ENCODE peak calls at places on chromosomes 4 and X, in nine cellular contexts. One of them, this sample, is unnamed.
A peak's percentile ranks its signal among the peaks of the same experiment; 100 is the strongest.

GRCh38 chr4:116599859-116600258 is 485.5 kb downstream of the TRAM1L1 start:
- DNase-seq in lung: no peak
- DNase-seq in tibial artery: no peak
- DNase-seq in uterus: no peak
- DNase-seq in transverse colon: no peak
- DNase-seq in HL-60: no peak
- DNase-seq in OCI-LY7: peak; percentile 33
- DNase-seq in left ventricle myocardium inferior: no peak
- DNase-seq in epithelial cell of proximal tubule: no peak
- DNase-seq in this sample: no peak

GRCh38 chr4:5979981-5980380 is 38.2 kb downstream of the C4orf50 start:
- DNase-seq in tibial artery: peak; percentile 7
- DNase-seq in uterus: peak; percentile 18
- DNase-seq in transverse colon: no peak
- DNase-seq in lung: no peak
- DNase-seq in left ventricle myocardium inferior: no peak
- DNase-seq in OCI-LY7: no peak
- DNase-seq in epithelial cell of proximal tubule: no peak
- DNase-seq in HL-60: no peak
- DNase-seq in this sample: no peak

GRCh38 chr4:166913926-166914325 is 320.4 kb downstream of the SPOCK3 start:
- DNase-seq in tibial artery: no peak
- DNase-seq in lung: no peak
- DNase-seq in transverse colon: no peak
- DNase-seq in epithelial cell of proximal tubule: no peak
- DNase-seq in HL-60: no peak
- DNase-seq in OCI-LY7: no peak
- DNase-seq in uterus: no peak
- DNase-seq in left ventricle myocardium inferior: no peak
- DNase-seq in this sample: no peak

GRCh38 chrX:37825225-37825842 is 22.0 kb downstream of the DYNLT3 start:
- DNase-seq in transverse colon: peak; percentile 58
- DNase-seq in left ventricle myocardium inferior: no peak
- DNase-seq in uterus: peak; percentile 13
- DNase-seq in HL-60: peak; percentile 71
- DNase-seq in OCI-LY7: peak; percentile 73
- DNase-seq in lung: peak; percentile 37
- DNase-seq in epithelial cell of proximal tubule: no peak
- DNase-seq in tibial artery: peak; percentile 39
- DNase-seq in this sample: peak; percentile 25

GRCh38 chr4:67892905-67893304 is 9.1 kb upstream of the TMPRSS11D start:
- DNase-seq in transverse colon: no peak
- DNase-seq in uterus: no peak
- DNase-seq in epithelial cell of proximal tubule: no peak
- DNase-seq in OCI-LY7: no peak
- DNase-seq in left ventricle myocardium inferior: no peak
- DNase-seq in lung: no peak
- DNase-seq in HL-60: no peak
- DNase-seq in tibial artery: no peak
- DNase-seq in this sample: no peak

GRCh38 chrX:24259544-24260240 is 54.2 kb downstream of the SUPT20HL2 start:
- DNase-seq in lung: no peak
- DNase-seq in transverse colon: peak; percentile 26
- DNase-seq in uterus: no peak
- DNase-seq in epithelial cell of proximal tubule: no peak
- DNase-seq in tibial artery: peak; percentile 28
- DNase-seq in OCI-LY7: peak; percentile 49
- DNase-seq in left ventricle myocardium inferior: no peak
- DNase-seq in HL-60: peak; percentile 62
- DNase-seq in this sample: peak; percentile 74

GRCh38 chr4:188779586-188779985 is 640.3 kb downstream of the TRIML1 start:
- DNase-seq in tibial artery: no peak
- DNase-seq in transverse colon: no peak
- DNase-seq in HL-60: no peak
- DNase-seq in lung: no peak
- DNase-seq in epithelial cell of proximal tubule: no peak
- DNase-seq in left ventricle myocardium inferior: no peak
- DNase-seq in uterus: no peak
- DNase-seq in OCI-LY7: no peak
- DNase-seq in this sample: peak; percentile 25

GRCh38 chr4:19063662-19064061 is 1042.1 kb upstream of the LCORL start:
- DNase-seq in lung: no peak
- DNase-seq in epithelial cell of proximal tubule: no peak
- DNase-seq in tibial artery: no peak
- DNase-seq in transverse colon: no peak
- DNase-seq in left ventricle myocardium inferior: no peak
- DNase-seq in uterus: no peak
- DNase-seq in OCI-LY7: peak; percentile 32
- DNase-seq in HL-60: no peak
- DNase-seq in this sample: no peak

GRCh38 chrX:74656079-74656745 is 41.8 kb upstream of the RLIM start:
- DNase-seq in lung: no peak
- DNase-seq in left ventricle myocardium inferior: no peak
- DNase-seq in uterus: no peak
- DNase-seq in OCI-LY7: no peak
- DNase-seq in transverse colon: no peak
- DNase-seq in epithelial cell of proximal tubule: no peak
- DNase-seq in tibial artery: no peak
- DNase-seq in HL-60: no peak
- DNase-seq in this sample: peak; percentile 55

GRCh38 chr4:186707996-186708395 is 15.7 kb downstream of the FAT1 start:
- DNase-seq in OCI-LY7: no peak
- DNase-seq in tibial artery: no peak
- DNase-seq in epithelial cell of proximal tubule: no peak
- DNase-seq in uterus: no peak
- DNase-seq in lung: no peak
- DNase-seq in HL-60: no peak
- DNase-seq in transverse colon: peak; percentile 76
- DNase-seq in left ventricle myocardium inferior: no peak
- DNase-seq in this sample: no peak

GRCh38 chrX:1419545-1420355 is 27.8 kb upstream of the SLC25A6 start:
- DNase-seq in epithelial cell of proximal tubule: no peak
- DNase-seq in tibial artery: no peak
- DNase-seq in OCI-LY7: no peak
- DNase-seq in lung: no peak
- DNase-seq in HL-60: no peak
- DNase-seq in left ventricle myocardium inferior: no peak
- DNase-seq in uterus: no peak
- DNase-seq in transverse colon: no peak
- DNase-seq in this sample: no peak

GRCh38 chr4:73872331-73873108 is 3.3 kb downstream of the CXCL1 start:
- DNase-seq in OCI-LY7: no peak
- DNase-seq in uterus: no peak
- DNase-seq in tibial artery: no peak
- DNase-seq in epithelial cell of proximal tubule: no peak
- DNase-seq in transverse colon: no peak
- DNase-seq in left ventricle myocardium inferior: no peak
- DNase-seq in lung: no peak
- DNase-seq in HL-60: peak; percentile 76
- DNase-seq in this sample: no peak

GRCh38 chrX:3527811-3528210 is 181.4 kb upstream of the MXRA5 start:
- DNase-seq in tibial artery: no peak
- DNase-seq in transverse colon: no peak
- DNase-seq in epithelial cell of proximal tubule: no peak
- DNase-seq in lung: no peak
- DNase-seq in HL-60: no peak
- DNase-seq in uterus: no peak
- DNase-seq in left ventricle myocardium inferior: no peak
- DNase-seq in OCI-LY7: no peak
- DNase-seq in this sample: no peak

GRCh38 chrX:11970935-11971334 is 167.3 kb upstream of the FRMPD4 start:
- DNase-seq in transverse colon: no peak
- DNase-seq in OCI-LY7: no peak
- DNase-seq in tibial artery: no peak
- DNase-seq in lung: no peak
- DNase-seq in HL-60: no peak
- DNase-seq in uterus: no peak
- DNase-seq in left ventricle myocardium inferior: no peak
- DNase-seq in epithelial cell of proximal tubule: no peak
- DNase-seq in this sample: peak; percentile 8

GRCh38 chr4:5895287-5895686 is 2.4 kb upstream of the CRMP1 start:
- DNase-seq in epithelial cell of proximal tubule: no peak
- DNase-seq in OCI-LY7: no peak
- DNase-seq in HL-60: no peak
- DNase-seq in lung: no peak
- DNase-seq in tibial artery: no peak
- DNase-seq in uterus: no peak
- DNase-seq in transverse colon: no peak
- DNase-seq in left ventricle myocardium inferior: no peak
- DNase-seq in this sample: no peak

GRCh38 chr4:113740857-113741379 is 20.6 kb downstream of the CAMK2D start:
- DNase-seq in tibial artery: no peak
- DNase-seq in transverse colon: no peak
- DNase-seq in lung: no peak
- DNase-seq in OCI-LY7: no peak
- DNase-seq in epithelial cell of proximal tubule: no peak
- DNase-seq in HL-60: no peak
- DNase-seq in uterus: no peak
- DNase-seq in left ventricle myocardium inferior: no peak
- DNase-seq in this sample: no peak

GRCh38 chrX:95383778-95384177 is 1300.9 kb upstream of the DIAPH2 start:
- DNase-seq in epithelial cell of proximal tubule: no peak
- DNase-seq in transverse colon: no peak
- DNase-seq in HL-60: no peak
- DNase-seq in tibial artery: no peak
- DNase-seq in OCI-LY7: no peak
- DNase-seq in lung: no peak
- DNase-seq in left ventricle myocardium inferior: no peak
- DNase-seq in uterus: no peak
- DNase-seq in this sample: no peak

DNA sequence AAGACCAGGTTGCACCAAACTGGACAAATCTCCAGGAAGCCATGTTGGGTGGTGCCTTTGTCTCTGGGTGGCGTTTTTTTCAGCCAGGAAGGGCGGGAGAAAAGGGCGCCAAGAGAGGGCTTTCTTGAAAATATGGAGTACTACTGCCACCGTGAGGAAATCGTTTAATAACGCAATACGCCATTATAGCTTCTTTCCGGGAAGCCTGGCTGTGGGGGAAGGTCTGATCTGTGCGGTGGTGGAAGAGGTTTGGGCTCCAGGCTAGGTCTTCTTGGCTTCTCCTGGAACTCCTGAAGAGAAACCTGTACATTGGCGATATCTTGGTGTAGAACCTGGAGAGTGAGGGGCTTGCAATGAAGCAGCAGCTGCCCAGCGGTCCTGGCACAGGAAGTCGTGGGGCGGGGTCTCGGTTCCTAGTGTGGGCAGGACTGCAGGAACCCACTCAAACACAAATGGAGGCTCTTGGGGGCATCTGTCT is 202.7 kb downstream of the OR13H1 start:
- DNase-seq in OCI-LY7: peak; percentile 10
- DNase-seq in uterus: peak; percentile 87
- DNase-seq in lung: peak; percentile 85
- DNase-seq in left ventricle myocardium inferior: no peak
- DNase-seq in tibial artery: no peak
- DNase-seq in HL-60: peak; percentile 80
- DNase-seq in transverse colon: peak; percentile 89
- DNase-seq in epithelial cell of proximal tubule: no peak
- DNase-seq in this sample: no peak
- TF ChIP-seq CTCF in OCI-LY7: peak; percentile 19
- TF ChIP-seq CTCF in uterus: peak; percentile 30
- TF ChIP-seq CTCF in lung: peak; percentile 25
- TF ChIP-seq CTCF in left ventricle myocardium inferior: no peak
- TF ChIP-seq CTCF in tibial artery: no peak
- TF ChIP-seq CTCF in HL-60: no peak
- TF ChIP-seq CTCF in transverse colon: no peak
- TF ChIP-seq CTCF in epithelial cell of proximal tubule: no peak
- TF ChIP-seq CTCF in this sample: no peak

DNA sequence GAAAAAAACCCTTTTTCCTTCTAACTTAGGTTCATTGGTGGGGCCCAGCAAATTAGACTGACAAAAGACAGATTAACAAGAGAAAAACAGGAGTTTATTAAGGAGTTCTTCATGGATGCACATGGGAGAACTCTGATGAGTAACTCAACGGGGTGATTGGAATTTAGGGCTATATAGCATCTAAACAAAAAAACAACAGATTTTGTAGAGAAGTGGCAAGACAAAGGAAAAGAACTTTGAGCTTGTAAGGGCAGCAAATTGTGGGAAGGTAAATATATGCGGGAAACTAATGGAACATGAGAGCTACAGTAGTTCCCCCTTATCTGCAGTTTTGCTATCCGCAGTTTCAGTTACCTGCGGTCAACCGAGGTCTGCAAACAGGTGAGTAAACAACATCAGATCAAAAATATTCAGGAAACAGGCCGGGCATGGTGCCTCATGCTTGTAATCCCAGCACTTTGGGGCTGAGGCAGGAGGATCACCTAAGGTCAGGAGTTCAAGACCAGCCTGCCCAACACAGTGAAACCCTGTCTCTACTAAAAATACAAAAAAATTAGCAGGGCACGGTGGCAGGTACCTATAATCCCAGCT is 573.6 kb downstream of the ADGRL3 start:
- DNase-seq in OCI-LY7: no peak
- DNase-seq in uterus: no peak
- DNase-seq in epithelial cell of proximal tubule: no peak
- DNase-seq in transverse colon: no peak
- DNase-seq in left ventricle myocardium inferior: no peak
- DNase-seq in HL-60: no peak
- DNase-seq in lung: no peak
- DNase-seq in tibial artery: no peak
- DNase-seq in this sample: no peak
- H3K4me3 ChIP-seq in OCI-LY7: no peak overlapping the region
- H3K4me3 ChIP-seq in uterus: no peak overlapping the region
- H3K4me3 ChIP-seq in epithelial cell of proximal tubule: no peak overlapping the region
- H3K4me3 ChIP-seq in transverse colon: no peak overlapping the region
- H3K4me3 ChIP-seq in left ventricle myocardium inferior: no peak overlapping the region
- H3K4me3 ChIP-seq in HL-60: no peak overlapping the region
- H3K4me3 ChIP-seq in lung: no peak overlapping the region
- H3K4me3 ChIP-seq in tibial artery: no peak overlapping the region
- H3K4me3 ChIP-seq in this sample: no peak overlapping the region

DNA sequence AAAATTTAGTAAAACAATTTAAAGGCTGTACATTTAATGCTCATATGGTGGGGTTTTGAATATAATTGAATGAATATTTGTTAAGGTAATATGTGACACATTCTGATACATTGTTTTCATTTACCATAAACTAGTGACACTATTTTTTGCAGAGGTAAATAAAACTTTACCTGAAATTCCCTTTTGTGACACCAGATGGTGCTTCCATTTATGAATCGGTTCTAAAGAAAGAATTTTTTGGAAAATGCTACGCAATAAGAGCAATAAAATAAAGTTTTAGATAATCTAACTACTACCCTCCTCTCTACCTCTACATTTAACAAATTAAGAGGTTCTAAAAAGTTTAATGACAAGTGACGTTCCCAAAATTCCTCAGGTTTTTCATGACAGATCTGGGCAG is 448.9 kb downstream of the MAGEB5 start:
- DNase-seq in OCI-LY7: no peak
- DNase-seq in uterus: no peak
- DNase-seq in HL-60: no peak
- DNase-seq in transverse colon: no peak
- DNase-seq in left ventricle myocardium inferior: no peak
- DNase-seq in tibial artery: no peak
- DNase-seq in lung: no peak
- DNase-seq in epithelial cell of proximal tubule: no peak
- DNase-seq in this sample: no peak
- TF ChIP-seq CTCF in OCI-LY7: no peak
- TF ChIP-seq CTCF in uterus: no peak
- TF ChIP-seq CTCF in HL-60: no peak
- TF ChIP-seq CTCF in transverse colon: no peak
- TF ChIP-seq CTCF in left ventricle myocardium inferior: no peak
- TF ChIP-seq CTCF in tibial artery: no peak
- TF ChIP-seq CTCF in lung: no peak
- TF ChIP-seq CTCF in epithelial cell of proximal tubule: no peak
- TF ChIP-seq CTCF in this sample: no peak

GRCh38 chr4:169611157-169611556 is 1.2 kb downstream of the NEK1 start:
- DNase-seq in lung: no peak
- DNase-seq in OCI-LY7: no peak
- DNase-seq in HL-60: no peak
- DNase-seq in left ventricle myocardium inferior: no peak
- DNase-seq in tibial artery: no peak
- DNase-seq in uterus: no peak
- DNase-seq in transverse colon: no peak
- DNase-seq in epithelial cell of proximal tubule: no peak
- DNase-seq in this sample: no peak
- H3K4me3 ChIP-seq in lung: no peak overlapping the region
- H3K4me3 ChIP-seq in OCI-LY7: peak overlapping the region; percentile 87
- H3K4me3 ChIP-seq in HL-60: no peak overlapping the region
- H3K4me3 ChIP-seq in left ventricle myocardium inferior: peak overlapping the region; percentile 90
- H3K4me3 ChIP-seq in tibial artery: peak overlapping the region; percentile 79
- H3K4me3 ChIP-seq in uterus: peak overlapping the region; percentile 94
- H3K4me3 ChIP-seq in transverse colon: peak overlapping the region; percentile 81
- H3K4me3 ChIP-seq in epithelial cell of proximal tubule: peak overlapping the region; percentile 88
- H3K4me3 ChIP-seq in this sample: peak overlapping the region; percentile 93

This sample was measured in AG10803.